ENCODE peak calls at places on chromosomes 4 and X, in six cellular contexts. One of them, this sample, is unnamed.

GRCh38 chrX:102950908-102951866 is 14.1 kb downstream of the RAB40AL start:
- DNase-seq in MCF 10A: peak; percentile 74
- DNase-seq in K562: peak; percentile 49
- DNase-seq in skeletal muscle cell: no peak
- DNase-seq in D341Med: peak; percentile 58
- DNase-seq in fibroblast of gingiva: peak; percentile 10
- DNase-seq in this sample: peak; percentile 11

GRCh38 chr4:135050086-135050717 is 848.6 kb upstream of the PABPC4L start:
- DNase-seq in MCF 10A: no peak
- DNase-seq in K562: no peak
- DNase-seq in skeletal muscle cell: no peak
- DNase-seq in D341Med: no peak
- DNase-seq in fibroblast of gingiva: no peak
- DNase-seq in this sample: no peak

GRCh38 chrX:152641996-152642395 is 4.3 kb downstream of the GABRQ start:
- DNase-seq in MCF 10A: peak; percentile 26
- DNase-seq in K562: peak; percentile 38
- DNase-seq in skeletal muscle cell: no peak
- DNase-seq in D341Med: peak; percentile 37
- DNase-seq in fibroblast of gingiva: no peak
- DNase-seq in this sample: no peak

GRCh38 chr4:45453258-45453841 is 670.5 kb downstream of the GABRG1 start:
- DNase-seq in MCF 10A: peak; percentile 72
- DNase-seq in K562: no peak
- DNase-seq in skeletal muscle cell: no peak
- DNase-seq in D341Med: peak; percentile 65
- DNase-seq in fibroblast of gingiva: no peak
- DNase-seq in this sample: peak; percentile 9

GRCh38 chr4:71270901-71271300 is 67.9 kb upstream of the SLC4A4 start:
- DNase-seq in MCF 10A: peak; percentile 67
- DNase-seq in K562: peak; percentile 12
- DNase-seq in skeletal muscle cell: no peak
- DNase-seq in D341Med: peak; percentile 58
- DNase-seq in fibroblast of gingiva: no peak
- DNase-seq in this sample: peak; percentile 46

GRCh38 chr4:158581161-158581560 is 59.5 kb downstream of the RXFP1 start:
- DNase-seq in MCF 10A: peak; percentile 6
- DNase-seq in K562: no peak
- DNase-seq in skeletal muscle cell: peak; percentile 19
- DNase-seq in D341Med: no peak
- DNase-seq in fibroblast of gingiva: peak; percentile 66
- DNase-seq in this sample: no peak

GRCh38 chrX:120769576-120770341 is 105.9 kb downstream of the CT47B1 start:
- DNase-seq in MCF 10A: peak; percentile 85
- DNase-seq in K562: no peak
- DNase-seq in skeletal muscle cell: no peak
- DNase-seq in D341Med: peak; percentile 25
- DNase-seq in fibroblast of gingiva: peak; percentile 87
- DNase-seq in this sample: peak; percentile 74

GRCh38 chrX:17656035-17656418 is 81.3 kb upstream of the SCML1 start:
- DNase-seq in MCF 10A: no peak
- DNase-seq in K562: no peak
- DNase-seq in skeletal muscle cell: no peak
- DNase-seq in D341Med: no peak
- DNase-seq in fibroblast of gingiva: no peak
- DNase-seq in this sample: no peak

GRCh38 chr4:57424231-57424897 is 314.2 kb upstream of the IGFBP7 start:
- DNase-seq in MCF 10A: peak; percentile 97
- DNase-seq in K562: no peak
- DNase-seq in skeletal muscle cell: peak; percentile 85
- DNase-seq in D341Med: no peak
- DNase-seq in fibroblast of gingiva: peak; percentile 70
- DNase-seq in this sample: no peak

GRCh38 chrX:53126377-53126776 is 32.4 kb downstream of the KANTR start:
- DNase-seq in MCF 10A: no peak
- DNase-seq in K562: no peak
- DNase-seq in skeletal muscle cell: no peak
- DNase-seq in D341Med: no peak
- DNase-seq in fibroblast of gingiva: no peak
- DNase-seq in this sample: no peak

GRCh38 chr4:169795585-169795984 is 37.8 kb upstream of the HPF1 start:
- DNase-seq in MCF 10A: peak; percentile 24
- DNase-seq in K562: no peak
- DNase-seq in skeletal muscle cell: no peak
- DNase-seq in D341Med: no peak
- DNase-seq in fibroblast of gingiva: no peak
- DNase-seq in this sample: no peak

GRCh38 chrX:9905288-9905687 is 61.9 kb upstream of the CLDN34 start:
- DNase-seq in MCF 10A: peak; percentile 46
- DNase-seq in K562: no peak
- DNase-seq in skeletal muscle cell: no peak
- DNase-seq in D341Med: no peak
- DNase-seq in fibroblast of gingiva: no peak
- DNase-seq in this sample: no peak

This sample was measured in A549.